ENCODE peak calls at places on chromosomes 11 and 22, in seven cellular contexts. B is prostate gland; Z is testis; Y is pancreas; M is A549; T is effector memory CD4-positive, alpha-beta T cell; V is left ventricle myocardium inferior. K is an unnamed sample.

GRCh38 chr11:68064876-68065275 is 26.1 kb downstream of the TCIRG1 start:
- DNase-seq in B (no peak), Z (no peak), Y (no peak), M (no peak), T (no peak), V (no peak), K (no peak)

GRCh38 chr11:95456704-95457491 is 225.9 kb upstream of the SESN3 start:
- DNase-seq in B (no peak), Z (no peak), Y (no peak), M (no peak), T (no peak), V (no peak), K (no peak)

GRCh38 chr22:23263651-23264555 is 83.6 kb downstream of the BCR start:
- DNase-seq in B (no peak), Z (no peak), Y (no peak), M (no peak), T (peak), V (no peak), K (no peak)

GRCh38 chr11:58406774-58407173 is at the start of gene OR5B3:
- DNase-seq in B (no peak), Z (no peak), Y (no peak), M (no peak), T (no peak), V (no peak), K (no peak)

GRCh38 chr11:102197759-102198158 is 87.5 kb downstream of the YAP1 start:
- DNase-seq in B (no peak), Z (no peak), Y (no peak), M (no peak), T (no peak), V (no peak), K (no peak)

GRCh38 chr22:17891427-17892167 is 117.3 kb upstream of the BID start:
- DNase-seq in B (peak), Z (no peak), Y (no peak), M (no peak), T (no peak), V (peak), K (peak)

GRCh38 chr11:64809781-64810241 is 540 bp downstream of the MEN1 start:
- DNase-seq in B (peak), Z (peak), Y (peak), M (no peak), T (no peak), V (no peak), K (peak)

GRCh38 chr11:67670316-67671210 is 3.9 kb downstream of the ALDH3B2 start:
- DNase-seq in B (no peak), Z (no peak), Y (no peak), M (peak), T (no peak), V (no peak), K (peak)

GRCh38 chr11:115820026-115820425 is 315.8 kb upstream of the CADM1 start:
- DNase-seq in B (no peak), Z (no peak), Y (no peak), M (no peak), T (no peak), V (no peak), K (no peak)

GRCh38 chr22:36155702-36156101 is 4.9 kb downstream of the APOL3 start:
- DNase-seq in B (no peak), Z (peak), Y (no peak), M (no peak), T (no peak), V (peak), K (no peak)

GRCh38 chr11:113401718-113402117 is 14.1 kb downstream of the ANKK1 start:
- DNase-seq in B (peak), Z (peak), Y (peak), M (peak), T (no peak), V (peak), K (peak)

GRCh38 chr11:102319544-102319943 is 2.3 kb downstream of the BIRC3 start:
- DNase-seq in B (no peak), Z (no peak), Y (no peak), M (no peak), T (no peak), V (no peak), K (no peak)

GRCh38 chr11:95149659-95150294 is 60.1 kb downstream of the ENDOD1 start:
- DNase-seq in B (peak), Z (peak), Y (peak), M (no peak), T (no peak), V (peak), K (no peak)

GRCh38 chr11:135075740-135076139 is 663.7 kb upstream of the B3GAT1 start:
- DNase-seq in B (no peak), Z (peak), Y (peak), M (peak), T (peak), V (peak), K (no peak)

GRCh38 chr22:40263191-40263590 is 83.1 kb upstream of the ADSL start:
- DNase-seq in B (no peak), Z (no peak), Y (no peak), M (no peak), T (no peak), V (no peak), K (no peak)

GRCh38 chr11:13210424-13210823 is 67.2 kb upstream of the BMAL1 start:
- DNase-seq in B (peak), Z (peak), Y (peak), M (peak), T (no peak), V (peak), K (peak)

GRCh38 chr11:93700830-93701229 is 39.3 kb downstream of the CEP295 start:
- DNase-seq in B (no peak), Z (no peak), Y (no peak), M (no peak), T (no peak), V (no peak), K (no peak)

GRCh38 chr11:61477734-61478148 is 30.8 kb upstream of the LRRC10B start:
- DNase-seq in B (peak), Z (peak), Y (peak), M (peak), T (peak), V (peak), K (peak)

GRCh38 chr11:64036081-64037026 is 623 bp downstream of the FLRT1 start:
- DNase-seq in B (no peak), Z (no peak), Y (peak), M (no peak), T (no peak), V (peak), K (peak)

GRCh38 chr11:278001-278951 is at the start of gene NLRP6:
- DNase-seq in B (no peak), Z (no peak), Y (peak), M (no peak), T (no peak), V (no peak), K (peak)

GRCh38 chr11:2944530-2944929 is 15.3 kb upstream of the PHLDA2 start:
- DNase-seq in B (no peak), Z (no peak), Y (no peak), M (no peak), T (no peak), V (no peak), K (no peak)

GRCh38 chr22:49770454-49771265 is 57.0 kb downstream of the BRD1 start:
- DNase-seq in B (no peak), Z (no peak), Y (no peak), M (no peak), T (no peak), V (peak), K (no peak)

GRCh38 chr11:13101836-13102574 is 92.9 kb downstream of the RASSF10 start:
- DNase-seq in B (no peak), Z (no peak), Y (no peak), M (no peak), T (no peak), V (no peak), K (no peak)

GRCh38 chr11:35260342-35260985 is 121.5 kb downstream of the CD44 start:
- DNase-seq in B (no peak), Z (no peak), Y (no peak), M (peak), T (no peak), V (no peak), K (no peak)

GRCh38 chr11:77209663-77210062 is 81.6 kb downstream of the MYO7A start:
- DNase-seq in B (no peak), Z (no peak), Y (no peak), M (no peak), T (no peak), V (no peak), K (no peak)

GRCh38 chr11:71341596-71341995 is 89.2 kb upstream of the SHANK2 start:
- DNase-seq in B (no peak), Z (no peak), Y (no peak), M (no peak), T (no peak), V (no peak), K (no peak)

GRCh38 chr11:130434521-130435223 is 6.3 kb upstream of the ADAMTS8 start:
- DNase-seq in B (peak), Z (peak), Y (peak), M (peak), T (peak), V (peak), K (peak)

GRCh38 chr11:130634186-130634585 is 185.7 kb downstream of the ADAMTS15 start:
- DNase-seq in B (no peak), Z (no peak), Y (no peak), M (no peak), T (no peak), V (no peak), K (no peak)

GRCh38 chr11:104164028-104164520 is at the start of gene PDGFD:
- DNase-seq in B (peak), Z (peak), Y (peak), M (peak), T (no peak), V (peak), K (peak)

GRCh38 chr11:59186130-59186594 is 14.2 kb downstream of the DTX4 start:
- DNase-seq in B (no peak), Z (peak), Y (peak), M (peak), T (peak), V (no peak), K (peak)

DNA sequence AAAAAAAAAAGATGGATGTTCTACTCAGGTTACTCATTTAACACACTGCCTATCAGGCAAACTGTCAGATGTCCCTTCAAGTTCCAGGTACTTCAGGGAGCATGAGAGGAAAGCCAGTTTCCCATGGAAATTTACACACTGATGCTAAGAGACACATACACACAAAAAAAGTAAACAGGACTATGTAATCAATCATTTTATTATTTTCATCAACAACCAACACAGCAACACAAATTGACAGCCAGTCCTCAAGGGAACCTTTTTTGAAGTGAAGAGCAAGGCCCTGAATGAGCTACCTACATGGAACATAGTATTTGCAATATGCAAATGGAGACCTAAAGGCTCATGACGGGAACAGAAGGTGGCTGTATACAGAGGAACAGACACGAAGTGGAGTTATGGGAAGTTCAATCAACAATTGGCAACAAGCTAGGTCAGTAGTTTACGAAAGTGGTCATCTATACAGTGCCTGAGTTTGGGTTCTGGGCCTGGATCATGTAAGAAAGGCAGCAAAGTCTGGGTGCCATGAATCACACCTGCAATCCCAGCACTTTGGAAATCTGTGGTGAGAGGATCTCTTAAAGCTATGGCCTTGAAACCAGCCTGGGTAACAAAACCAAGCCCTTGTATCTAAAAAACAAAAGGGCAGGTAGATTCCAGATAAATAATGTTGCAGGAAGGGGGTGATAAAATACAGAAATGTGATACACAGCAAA is 12.6 kb upstream of the WDR74 start:
- DNase-seq in B (no peak), Z (no peak), Y (no peak), M (no peak), T (no peak), V (no peak), K (no peak)
- H3K4me3 ChIP-seq in B (no peak), Z (no peak), Y (no peak), M (peak), T (no peak), V (no peak), K (no peak)

GRCh38 chr11:126214446-126215240 is 3.1 kb downstream of the FAM118B start:
- DNase-seq in B (peak), Z (peak), Y (no peak), M (peak), T (no peak), V (no peak), K (no peak)
- H3K4me3 ChIP-seq in B (no peak), Z (no peak), Y (no peak), M (no peak), T (no peak), V (peak), K (no peak)

DNA sequence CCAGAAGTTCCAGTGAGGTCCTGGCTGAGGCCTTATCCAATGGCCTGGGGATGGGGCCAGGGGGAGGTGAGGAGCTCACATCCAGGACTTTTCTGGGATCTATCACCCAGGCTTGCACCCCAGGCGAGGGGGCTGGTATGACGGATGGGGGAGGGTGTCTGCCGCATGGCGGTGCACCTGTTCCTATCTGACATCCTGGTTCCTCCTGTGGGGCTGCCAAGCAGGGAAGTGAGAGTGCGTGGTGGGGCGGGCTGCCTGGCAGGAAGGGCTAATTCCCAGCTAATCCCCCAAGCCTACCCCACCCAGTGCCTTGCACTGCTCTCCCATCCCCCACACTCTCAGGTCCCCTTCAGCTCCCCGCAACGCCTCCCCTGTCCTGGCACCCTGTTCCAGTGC is 102.1 kb downstream of the NECTIN1 start:
- DNase-seq in B (no peak), Z (no peak), Y (no peak), M (no peak), T (no peak), V (no peak), K (no peak)
- H3K4me3 ChIP-seq in B (no peak), Z (no peak), Y (no peak), M (no peak), T (no peak), V (no peak), K (no peak)

GRCh38 chr11:128496249-128496648 is 91.1 kb downstream of the ETS1 start:
- DNase-seq in B (no peak), Z (no peak), Y (no peak), M (no peak), T (no peak), V (no peak), K (no peak)

GRCh38 chr11:128494418-128495332 is 92.7 kb downstream of the ETS1 start:
- DNase-seq in B (no peak), Z (no peak), Y (no peak), M (no peak), T (no peak), V (no peak), K (no peak)

GRCh38 chr11:128497057-128497957 is 90.1 kb downstream of the ETS1 start:
- DNase-seq in B (peak), Z (no peak), Y (no peak), M (peak), T (no peak), V (no peak), K (peak)

GRCh38 chr11:128498846-128499245 is 88.5 kb downstream of the ETS1 start:
- DNase-seq in B (no peak), Z (no peak), Y (no peak), M (no peak), T (no peak), V (no peak), K (no peak)

GRCh38 chr11:128496684-128497056 is 90.7 kb downstream of the ETS1 start:
- DNase-seq in B (no peak), Z (no peak), Y (no peak), M (peak), T (no peak), V (no peak), K (no peak)
- H3K4me3 ChIP-seq in B (no peak), Z (no peak), Y (no peak), M (peak), T (peak), V (peak), K (peak)

DNA sequence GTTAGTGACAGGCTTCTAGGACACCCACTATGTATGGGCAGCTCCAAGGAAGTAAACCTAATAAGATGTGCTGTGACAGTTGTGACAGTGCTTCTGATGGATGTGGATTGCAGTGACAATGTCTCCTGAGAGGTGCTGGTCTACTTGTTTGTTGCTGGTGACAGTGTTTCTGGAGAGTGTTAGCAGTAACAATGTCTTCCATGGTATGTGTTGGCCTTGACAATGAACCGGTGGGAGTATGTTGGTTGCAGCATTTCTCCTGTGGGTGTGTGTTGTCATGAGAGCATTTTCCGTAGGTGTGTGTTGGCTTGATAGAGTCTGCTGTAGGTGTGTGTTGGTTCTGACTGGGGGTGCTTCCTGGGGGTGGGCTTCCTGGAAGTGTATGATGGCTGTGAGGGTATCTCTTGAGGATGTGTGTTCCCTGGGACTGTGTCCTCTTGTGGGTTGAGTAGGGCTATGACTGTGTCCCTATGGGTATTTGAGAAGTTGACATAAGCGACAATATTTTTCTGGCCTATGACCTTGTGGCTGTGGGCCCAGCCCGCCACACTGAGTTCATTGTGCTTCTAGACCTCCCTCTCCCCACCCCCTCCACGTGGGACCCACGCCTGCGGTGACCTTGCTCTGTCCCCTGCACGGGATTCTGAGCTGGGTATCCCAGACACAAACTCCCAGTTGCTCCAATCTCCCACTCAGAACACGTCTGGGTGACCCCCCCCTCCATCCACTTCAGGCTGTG is 1.2 kb downstream of the DCHS1 start:
- DNase-seq in B (no peak), Z (peak), Y (peak), M (no peak), T (no peak), V (no peak), K (peak)
- H3K4me3 ChIP-seq in B (peak), Z (peak), Y (peak), M (no peak), T (peak), V (peak), K (peak)

DNA sequence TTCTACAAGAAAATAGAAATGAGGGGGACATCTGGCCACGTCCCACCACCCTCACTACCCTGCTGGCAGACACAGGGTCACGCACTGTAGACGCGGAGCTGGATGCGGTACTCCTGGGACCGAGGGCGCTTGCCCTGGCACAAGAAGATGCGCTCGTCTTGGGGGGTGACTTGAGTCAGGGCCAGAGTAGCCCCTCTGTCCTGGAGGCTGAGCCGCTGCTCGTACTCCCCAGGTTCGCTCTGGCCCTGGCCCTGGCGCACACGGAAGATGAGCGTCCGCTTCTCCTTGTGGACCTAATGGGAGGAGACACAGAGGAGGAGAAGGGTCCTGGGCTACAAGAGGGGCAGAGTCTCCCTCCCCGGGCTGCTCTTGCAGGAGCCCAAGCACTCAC is 2.2 kb downstream of the MCAM start:
- DNase-seq in B (no peak), Z (no peak), Y (no peak), M (no peak), T (no peak), V (no peak), K (peak)
- H3K4me3 ChIP-seq in B (no peak), Z (peak), Y (peak), M (no peak), T (no peak), V (peak), K (no peak)

GRCh38 chr22:37421468-37421877 is 5.8 kb downstream of the ELFN2 start:
- DNase-seq in B (no peak), Z (no peak), Y (no peak), M (no peak), T (no peak), V (no peak), K (no peak)

GRCh38 chr22:37418627-37419369 is 8.5 kb downstream of the ELFN2 start:
- DNase-seq in B (no peak), Z (no peak), Y (no peak), M (no peak), T (no peak), V (no peak), K (no peak)

GRCh38 chr22:37420656-37421467 is 6.4 kb downstream of the ELFN2 start:
- DNase-seq in B (no peak), Z (no peak), Y (no peak), M (no peak), T (no peak), V (no peak), K (no peak)

GRCh38 chr22:37419370-37419915 is 7.8 kb downstream of the ELFN2 start:
- DNase-seq in B (no peak), Z (no peak), Y (no peak), M (no peak), T (no peak), V (no peak), K (no peak)

DNA sequence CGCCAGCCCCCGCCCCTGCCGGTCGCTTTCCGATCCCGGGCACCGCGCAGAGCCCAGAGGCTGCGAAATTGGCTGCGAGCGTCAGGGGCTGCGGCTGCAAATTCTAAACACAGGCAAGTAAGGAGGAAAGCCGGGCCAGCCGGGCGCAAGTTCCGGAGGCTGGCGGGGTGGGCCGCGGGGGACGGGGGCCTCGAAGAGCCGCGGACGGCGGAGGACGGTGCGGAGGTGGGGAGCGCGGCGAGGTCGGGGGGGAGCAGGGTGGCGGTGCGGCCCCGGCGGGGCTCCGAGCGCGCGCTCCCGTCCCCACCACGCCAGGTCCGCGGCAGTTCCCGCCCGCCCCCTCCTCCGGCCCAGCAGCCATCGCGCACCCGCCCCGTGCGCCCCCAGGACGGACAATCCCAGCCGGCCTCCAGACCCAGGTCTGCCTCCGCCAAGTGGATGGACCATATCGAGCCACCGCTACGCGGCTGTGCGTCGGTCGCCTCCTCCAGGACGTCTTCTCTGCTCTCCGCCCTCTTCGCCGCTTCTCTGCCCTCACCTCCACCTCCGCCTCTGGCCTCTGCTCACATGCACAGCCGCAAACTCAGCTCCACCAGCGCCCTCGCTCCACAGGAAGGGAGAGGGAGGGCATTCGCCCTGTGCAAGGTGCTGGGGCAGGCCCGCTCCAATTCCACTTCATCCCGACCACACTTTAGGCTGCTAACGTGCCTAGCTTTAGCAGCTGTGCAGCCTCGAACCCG is 7.2 kb downstream of the ELFN2 start:
- DNase-seq in B (no peak), Z (no peak), Y (no peak), M (no peak), T (no peak), V (no peak), K (peak)
- H3K4me3 ChIP-seq in B (peak), Z (peak), Y (peak), M (no peak), T (peak), V (peak), K (peak)